ENCODE peak calls at places on chromosomes 7 and 10, in seven cellular contexts. One of them, this sample, is unnamed.

GRCh38 chr10:117537436-117537903 is 5.1 kb upstream of the EMX2 start:
- DNase-seq in heart right ventricle: peak; percentile 44
- DNase-seq in B cell: no peak
- DNase-seq in T-helper 1 cell: no peak
- DNase-seq in stimulated activated CD4-positive, alpha-beta T cell treated with anti-CD3 and anti-CD28 coated beads, Interleukin-2, amount 100 ng/mL, for 48 hours: no peak
- DNase-seq in amygdala: no peak
- DNase-seq in occipital lobe: no peak
- DNase-seq in this sample: no peak

GRCh38 chr7:111148134-111148533 is 57.2 kb downstream of the LRRN3 start:
- DNase-seq in heart right ventricle: no peak
- DNase-seq in B cell: no peak
- DNase-seq in T-helper 1 cell: no peak
- DNase-seq in stimulated activated CD4-positive, alpha-beta T cell treated with anti-CD3 and anti-CD28 coated beads, Interleukin-2, amount 100 ng/mL, for 48 hours: no peak
- DNase-seq in amygdala: no peak
- DNase-seq in occipital lobe: no peak
- DNase-seq in this sample: no peak

GRCh38 chr10:77801474-77802238 is 124.9 kb downstream of the DLG5 start:
- DNase-seq in heart right ventricle: no peak
- DNase-seq in B cell: no peak
- DNase-seq in T-helper 1 cell: peak; percentile 71
- DNase-seq in stimulated activated CD4-positive, alpha-beta T cell treated with anti-CD3 and anti-CD28 coated beads, Interleukin-2, amount 100 ng/mL, for 48 hours: peak; percentile 10
- DNase-seq in amygdala: no peak
- DNase-seq in occipital lobe: no peak
- DNase-seq in this sample: no peak

GRCh38 chr7:120138497-120138896 is 134.5 kb upstream of the KCND2 start:
- DNase-seq in heart right ventricle: no peak
- DNase-seq in B cell: no peak
- DNase-seq in T-helper 1 cell: no peak
- DNase-seq in stimulated activated CD4-positive, alpha-beta T cell treated with anti-CD3 and anti-CD28 coated beads, Interleukin-2, amount 100 ng/mL, for 48 hours: no peak
- DNase-seq in amygdala: no peak
- DNase-seq in occipital lobe: no peak
- DNase-seq in this sample: no peak

GRCh38 chr7:108335264-108335918 is 120.8 kb downstream of the NRCAM start:
- DNase-seq in heart right ventricle: no peak
- DNase-seq in B cell: no peak
- DNase-seq in T-helper 1 cell: no peak
- DNase-seq in stimulated activated CD4-positive, alpha-beta T cell treated with anti-CD3 and anti-CD28 coated beads, Interleukin-2, amount 100 ng/mL, for 48 hours: no peak
- DNase-seq in amygdala: no peak
- DNase-seq in occipital lobe: no peak
- DNase-seq in this sample: no peak

GRCh38 chr10:18533921-18534320 is 117.5 kb downstream of the NSUN6 start:
- DNase-seq in heart right ventricle: no peak
- DNase-seq in B cell: no peak
- DNase-seq in T-helper 1 cell: no peak
- DNase-seq in stimulated activated CD4-positive, alpha-beta T cell treated with anti-CD3 and anti-CD28 coated beads, Interleukin-2, amount 100 ng/mL, for 48 hours: no peak
- DNase-seq in amygdala: no peak
- DNase-seq in occipital lobe: no peak
- DNase-seq in this sample: no peak

GRCh38 chr10:86363184-86363832 is 3.3 kb downstream of the GRID1 start:
- DNase-seq in heart right ventricle: peak; percentile 54
- DNase-seq in B cell: peak; percentile 19
- DNase-seq in T-helper 1 cell: no peak
- DNase-seq in stimulated activated CD4-positive, alpha-beta T cell treated with anti-CD3 and anti-CD28 coated beads, Interleukin-2, amount 100 ng/mL, for 48 hours: no peak
- DNase-seq in amygdala: no peak
- DNase-seq in occipital lobe: no peak
- DNase-seq in this sample: no peak

GRCh38 chr10:6569259-6569658 is 10.8 kb downstream of the PRKCQ start:
- DNase-seq in heart right ventricle: no peak
- DNase-seq in B cell: no peak
- DNase-seq in T-helper 1 cell: no peak
- DNase-seq in stimulated activated CD4-positive, alpha-beta T cell treated with anti-CD3 and anti-CD28 coated beads, Interleukin-2, amount 100 ng/mL, for 48 hours: no peak
- DNase-seq in amygdala: no peak
- DNase-seq in occipital lobe: no peak
- DNase-seq in this sample: no peak

GRCh38 chr7:137953692-137954470 is 48.0 kb downstream of the CREB3L2 start:
- DNase-seq in heart right ventricle: no peak
- DNase-seq in B cell: no peak
- DNase-seq in T-helper 1 cell: no peak
- DNase-seq in stimulated activated CD4-positive, alpha-beta T cell treated with anti-CD3 and anti-CD28 coated beads, Interleukin-2, amount 100 ng/mL, for 48 hours: no peak
- DNase-seq in amygdala: no peak
- DNase-seq in occipital lobe: no peak
- DNase-seq in this sample: peak; percentile 30

GRCh38 chr7:141558544-141559183 is 7.5 kb downstream of the AGK start:
- DNase-seq in heart right ventricle: no peak
- DNase-seq in B cell: no peak
- DNase-seq in T-helper 1 cell: peak; percentile 89
- DNase-seq in stimulated activated CD4-positive, alpha-beta T cell treated with anti-CD3 and anti-CD28 coated beads, Interleukin-2, amount 100 ng/mL, for 48 hours: no peak
- DNase-seq in amygdala: no peak
- DNase-seq in occipital lobe: no peak
- DNase-seq in this sample: no peak

GRCh38 chr7:94394058-94394398 is 667 bp upstream of the COL1A2 start:
- DNase-seq in heart right ventricle: no peak
- DNase-seq in B cell: no peak
- DNase-seq in T-helper 1 cell: no peak
- DNase-seq in stimulated activated CD4-positive, alpha-beta T cell treated with anti-CD3 and anti-CD28 coated beads, Interleukin-2, amount 100 ng/mL, for 48 hours: no peak
- DNase-seq in amygdala: no peak
- DNase-seq in occipital lobe: no peak
- DNase-seq in this sample: no peak

GRCh38 chr10:9096288-9096687 is 1041.8 kb downstream of the GATA3 start:
- DNase-seq in heart right ventricle: no peak
- DNase-seq in B cell: no peak
- DNase-seq in T-helper 1 cell: peak; percentile 14
- DNase-seq in stimulated activated CD4-positive, alpha-beta T cell treated with anti-CD3 and anti-CD28 coated beads, Interleukin-2, amount 100 ng/mL, for 48 hours: no peak
- DNase-seq in amygdala: no peak
- DNase-seq in occipital lobe: no peak
- DNase-seq in this sample: no peak

GRCh38 chr7:149355390-149356048 is 93.5 kb downstream of the ZNF783 start:
- DNase-seq in heart right ventricle: no peak
- DNase-seq in B cell: no peak
- DNase-seq in T-helper 1 cell: no peak
- DNase-seq in stimulated activated CD4-positive, alpha-beta T cell treated with anti-CD3 and anti-CD28 coated beads, Interleukin-2, amount 100 ng/mL, for 48 hours: no peak
- DNase-seq in amygdala: no peak
- DNase-seq in occipital lobe: no peak
- DNase-seq in this sample: no peak

GRCh38 chr10:124890225-124890624 is 51.7 kb upstream of the ZRANB1 start:
- DNase-seq in heart right ventricle: no peak
- DNase-seq in B cell: no peak
- DNase-seq in T-helper 1 cell: no peak
- DNase-seq in stimulated activated CD4-positive, alpha-beta T cell treated with anti-CD3 and anti-CD28 coated beads, Interleukin-2, amount 100 ng/mL, for 48 hours: no peak
- DNase-seq in amygdala: no peak
- DNase-seq in occipital lobe: no peak
- DNase-seq in this sample: no peak

GRCh38 chr10:48449501-48450232 is 143.2 kb downstream of the MAPK8 start:
- DNase-seq in heart right ventricle: peak; percentile 60
- DNase-seq in B cell: no peak
- DNase-seq in T-helper 1 cell: no peak
- DNase-seq in stimulated activated CD4-positive, alpha-beta T cell treated with anti-CD3 and anti-CD28 coated beads, Interleukin-2, amount 100 ng/mL, for 48 hours: no peak
- DNase-seq in amygdala: peak; percentile 35
- DNase-seq in occipital lobe: no peak
- DNase-seq in this sample: no peak

GRCh38 chr7:15332962-15333361 is 228.9 kb downstream of the AGMO start:
- DNase-seq in heart right ventricle: no peak
- DNase-seq in B cell: no peak
- DNase-seq in T-helper 1 cell: no peak
- DNase-seq in stimulated activated CD4-positive, alpha-beta T cell treated with anti-CD3 and anti-CD28 coated beads, Interleukin-2, amount 100 ng/mL, for 48 hours: no peak
- DNase-seq in amygdala: no peak
- DNase-seq in occipital lobe: no peak
- DNase-seq in this sample: no peak

GRCh38 chr10:56505555-56505954 is 144.5 kb upstream of the ZWINT start:
- DNase-seq in heart right ventricle: no peak
- DNase-seq in B cell: no peak
- DNase-seq in T-helper 1 cell: no peak
- DNase-seq in stimulated activated CD4-positive, alpha-beta T cell treated with anti-CD3 and anti-CD28 coated beads, Interleukin-2, amount 100 ng/mL, for 48 hours: no peak
- DNase-seq in amygdala: no peak
- DNase-seq in occipital lobe: no peak
- DNase-seq in this sample: no peak

GRCh38 chr10:23557777-23558176 is 118.9 kb downstream of the OTUD1 start:
- DNase-seq in heart right ventricle: no peak
- DNase-seq in B cell: no peak
- DNase-seq in T-helper 1 cell: no peak
- DNase-seq in stimulated activated CD4-positive, alpha-beta T cell treated with anti-CD3 and anti-CD28 coated beads, Interleukin-2, amount 100 ng/mL, for 48 hours: no peak
- DNase-seq in amygdala: no peak
- DNase-seq in occipital lobe: no peak
- DNase-seq in this sample: no peak

GRCh38 chr10:36171546-36171945 is 529.5 kb upstream of the FZD8 start:
- DNase-seq in heart right ventricle: no peak
- DNase-seq in B cell: no peak
- DNase-seq in T-helper 1 cell: no peak
- DNase-seq in stimulated activated CD4-positive, alpha-beta T cell treated with anti-CD3 and anti-CD28 coated beads, Interleukin-2, amount 100 ng/mL, for 48 hours: no peak
- DNase-seq in amygdala: no peak
- DNase-seq in occipital lobe: no peak
- DNase-seq in this sample: no peak

GRCh38 chr10:78305311-78305710 is 271.6 kb downstream of the RPS24 start:
- DNase-seq in heart right ventricle: no peak
- DNase-seq in B cell: no peak
- DNase-seq in T-helper 1 cell: no peak
- DNase-seq in stimulated activated CD4-positive, alpha-beta T cell treated with anti-CD3 and anti-CD28 coated beads, Interleukin-2, amount 100 ng/mL, for 48 hours: no peak
- DNase-seq in amygdala: no peak
- DNase-seq in occipital lobe: no peak
- DNase-seq in this sample: no peak

GRCh38 chr10:127577376-127577775 is 28.3 kb downstream of the NPS start:
- DNase-seq in heart right ventricle: no peak
- DNase-seq in B cell: no peak
- DNase-seq in T-helper 1 cell: no peak
- DNase-seq in stimulated activated CD4-positive, alpha-beta T cell treated with anti-CD3 and anti-CD28 coated beads, Interleukin-2, amount 100 ng/mL, for 48 hours: no peak
- DNase-seq in amygdala: no peak
- DNase-seq in occipital lobe: no peak
- DNase-seq in this sample: no peak

GRCh38 chr7:30135551-30136271 is 925 bp downstream of the MTURN start:
- DNase-seq in heart right ventricle: peak; percentile 52
- DNase-seq in B cell: no peak
- DNase-seq in T-helper 1 cell: peak; percentile 49
- DNase-seq in stimulated activated CD4-positive, alpha-beta T cell treated with anti-CD3 and anti-CD28 coated beads, Interleukin-2, amount 100 ng/mL, for 48 hours: peak; percentile 45
- DNase-seq in amygdala: no peak
- DNase-seq in occipital lobe: peak; percentile 74
- DNase-seq in this sample: no peak